ENCODE peak calls at places on chromosome 9, in seven cellular contexts. I is HFFc6, N is AG09309, E is fibroblast of lung, H is PC-3, P is WERI-Rb-1, F is mucosa of descending colon. G is an unnamed sample.

GRCh38 chr9:128091144-128091543 is 23.1 kb downstream of the SLC25A25 start:
- DNase-seq in I (peak; percentile 93), N (peak; percentile 77), E (peak; percentile 92), H (no peak), P (no peak), F (no peak), G (peak; percentile 84)

GRCh38 chr9:134396825-134397224 is 70.6 kb downstream of the RXRA start:
- DNase-seq in I (no peak), N (no peak), E (no peak), H (no peak), P (no peak), F (peak; percentile 81), G (no peak)

GRCh38 chr9:36407122-36407723 is 7.2 kb upstream of the RNF38 start:
- DNase-seq in I (peak; percentile 56), N (no peak), E (peak; percentile 77), H (peak; percentile 69), P (peak; percentile 53), F (no peak), G (peak; percentile 38)

GRCh38 chr9:83166369-83166768 is 103.4 kb upstream of the RASEF start:
- DNase-seq in I (no peak), N (no peak), E (no peak), H (peak; percentile 26), P (peak; percentile 26), F (peak; percentile 50), G (no peak)

GRCh38 chr9:128818839-128819715 is 777 bp downstream of the ENDOG start:
- DNase-seq in I (no peak), N (no peak), E (no peak), H (peak; percentile 16), P (peak; percentile 52), F (peak; percentile 69), G (peak; percentile 66)

GRCh38 chr9:133250741-133251170 is 24.2 kb downstream of the ABO start:
- DNase-seq in I (no peak), N (no peak), E (no peak), H (peak; percentile 53), P (no peak), F (no peak), G (no peak)

GRCh38 chr9:16673171-16673570 is 197.3 kb downstream of the BNC2 start:
- DNase-seq in I (peak; percentile 18), N (no peak), E (no peak), H (no peak), P (no peak), F (no peak), G (no peak)

GRCh38 chr9:63817622-63818518 is 1467.1 kb downstream of the FOXD4L5 start:
- DNase-seq in I (peak; percentile 36), N (no peak), E (peak; percentile 13), H (no peak), P (peak; percentile 33), F (peak; percentile 90), G (peak; percentile 57)

GRCh38 chr9:133060417-133060841 is 1.4 kb upstream of the CEL start:
- DNase-seq in I (no peak), N (no peak), E (no peak), H (no peak), P (peak; percentile 67), F (no peak), G (no peak)

DNA sequence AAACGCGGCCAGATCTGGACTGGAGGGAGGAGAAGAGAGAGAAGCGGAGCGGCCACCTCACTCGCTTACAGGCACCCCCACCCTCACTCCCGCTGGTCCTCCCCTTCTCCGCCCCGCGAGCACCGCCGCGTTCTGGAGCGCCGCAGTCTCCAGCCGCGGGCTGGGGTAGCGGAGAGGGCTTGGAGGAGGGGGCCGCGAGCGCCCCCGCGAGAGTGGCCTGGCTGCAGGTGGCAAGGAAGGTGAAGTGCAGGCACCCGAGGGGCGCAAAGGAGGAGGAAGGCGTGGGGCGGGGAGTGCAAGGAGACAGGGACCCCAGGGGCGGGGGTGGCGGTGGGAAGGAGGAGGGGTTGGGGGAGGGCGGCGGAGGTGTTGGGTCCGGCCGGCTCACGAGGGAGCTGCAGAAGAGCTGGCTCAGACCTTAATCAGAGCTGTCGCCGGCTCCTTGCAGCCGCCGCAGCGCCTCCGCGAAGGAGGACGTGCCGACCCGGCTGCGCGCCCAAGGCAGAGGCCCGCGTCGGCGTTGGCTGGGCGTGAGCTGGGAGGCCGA is at the start of gene DMRT3:
- DNase-seq in I (no peak), N (no peak), E (no peak), H (no peak), P (peak; percentile 91), F (no peak), G (peak; percentile 73)
- TF ChIP-seq CTCF in I (no peak), N (no peak), E (no peak), H (no peak), P (peak; percentile 57), F (no peak), G (no peak)

GRCh38 chr9:108894225-108894997 is 32.3 kb downstream of the ACTL7A start:
- DNase-seq in I (no peak), N (no peak), E (no peak), H (no peak), P (no peak), F (no peak), G (no peak)

GRCh38 chr9:108885643-108886348 is 23.7 kb downstream of the ACTL7A start:
- DNase-seq in I (peak; percentile 58), N (peak; percentile 3), E (peak; percentile 76), H (peak; percentile 80), P (no peak), F (no peak), G (no peak)

GRCh38 chr9:108884701-108885100 is 22.6 kb downstream of the ACTL7A start:
- DNase-seq in I (no peak), N (no peak), E (no peak), H (no peak), P (no peak), F (no peak), G (no peak)

DNA sequence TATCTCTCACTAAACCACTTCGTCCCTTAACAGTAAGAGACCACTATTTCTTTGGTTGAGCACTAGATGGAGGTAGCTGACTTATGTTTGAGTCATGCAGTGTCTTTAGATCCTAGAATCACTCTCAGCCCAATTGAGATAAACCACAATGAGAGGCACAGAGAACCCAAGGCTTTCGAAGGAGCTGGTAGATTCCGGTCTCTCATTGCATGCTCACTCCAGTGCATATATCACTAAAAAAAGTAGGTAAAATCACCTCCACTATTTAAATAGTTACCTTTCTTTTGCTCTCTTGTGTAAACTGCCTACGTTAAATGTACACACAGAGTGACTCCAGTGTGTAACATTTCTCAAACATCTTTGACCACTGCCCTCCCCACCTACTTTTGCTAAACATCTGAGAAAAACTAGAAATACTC is 27.6 kb downstream of the ACTL7A start:
- DNase-seq in I (peak; percentile 6), N (peak; percentile 7), E (peak; percentile 38), H (no peak), P (no peak), F (no peak), G (no peak)
- TF ChIP-seq CTCF in I (no peak), N (no peak), E (peak; percentile 17), H (peak; percentile 15), P (peak; percentile 43), F (no peak), G (no peak)

DNA sequence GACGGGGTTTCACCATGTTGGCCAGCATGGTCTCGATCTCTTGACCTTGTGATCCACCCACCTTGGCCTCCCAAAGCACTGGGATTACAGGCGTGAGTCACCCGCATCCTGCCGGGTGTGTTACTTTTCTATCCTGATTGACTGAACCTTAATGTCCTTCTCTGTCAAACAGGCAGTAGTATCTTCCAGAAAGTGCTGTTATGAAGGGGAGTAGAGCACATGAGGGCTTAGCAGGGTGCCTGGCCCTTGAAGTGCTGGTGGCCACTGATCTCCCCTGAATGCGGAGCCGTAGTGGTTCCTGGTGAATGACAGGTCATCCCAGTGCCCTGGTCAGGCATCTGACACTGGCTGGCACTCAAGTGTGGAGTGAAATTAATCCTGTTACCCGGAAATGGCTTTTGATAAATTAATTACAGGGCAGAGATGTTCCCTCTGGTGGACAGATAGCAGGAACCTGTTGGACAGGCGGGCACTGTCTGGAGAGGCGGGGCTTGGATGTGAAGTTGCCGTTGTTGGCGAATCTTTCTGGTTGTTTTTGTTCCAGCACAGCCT is 28.4 kb downstream of the PRRC2B start:
- DNase-seq in I (peak; percentile 16), N (no peak), E (no peak), H (peak; percentile 16), P (no peak), F (no peak), G (no peak)
- TF ChIP-seq CTCF in I (peak; percentile 54), N (no peak), E (peak; percentile 8), H (peak; percentile 36), P (no peak), F (no peak), G (no peak)

GRCh38 chr9:136991993-136992818 is at the start of gene PAXX:
- DNase-seq in I (peak; percentile 79), N (peak; percentile 34), E (peak; percentile 88), H (peak; percentile 82), P (peak; percentile 91), F (peak; percentile 97), G (peak; percentile 96)

GRCh38 chr9:136995370-136995769 is 998 bp downstream of the CLIC3 start:
- DNase-seq in I (no peak), N (no peak), E (no peak), H (no peak), P (no peak), F (no peak), G (no peak)

GRCh38 chr9:136994885-136995224 is 1.5 kb downstream of the CLIC3 start:
- DNase-seq in I (no peak), N (no peak), E (no peak), H (no peak), P (no peak), F (no peak), G (no peak)

GRCh38 chr9:136994180-136994884 is 2.0 kb downstream of the CLIC3 start:
- DNase-seq in I (no peak), N (no peak), E (no peak), H (no peak), P (no peak), F (no peak), G (no peak)

GRCh38 chr9:136992819-136993369 is 672 bp downstream of the PAXX start:
- DNase-seq in I (no peak), N (no peak), E (no peak), H (no peak), P (no peak), F (no peak), G (no peak)
- TF ChIP-seq CTCF in I (no peak), N (no peak), E (no peak), H (no peak), P (no peak), F (no peak), G (no peak)

GRCh38 chr9:26892251-26893029 is at the start of gene CAAP1:
- DNase-seq in I (peak; percentile 87), N (peak; percentile 42), E (peak; percentile 92), H (peak; percentile 90), P (peak; percentile 94), F (peak; percentile 97), G (peak; percentile 95)
- TF ChIP-seq CTCF in I (peak; percentile 64), N (peak; percentile 32), E (peak; percentile 40), H (peak; percentile 43), P (peak; percentile 67), F (no peak), G (peak; percentile 25)

DNA sequence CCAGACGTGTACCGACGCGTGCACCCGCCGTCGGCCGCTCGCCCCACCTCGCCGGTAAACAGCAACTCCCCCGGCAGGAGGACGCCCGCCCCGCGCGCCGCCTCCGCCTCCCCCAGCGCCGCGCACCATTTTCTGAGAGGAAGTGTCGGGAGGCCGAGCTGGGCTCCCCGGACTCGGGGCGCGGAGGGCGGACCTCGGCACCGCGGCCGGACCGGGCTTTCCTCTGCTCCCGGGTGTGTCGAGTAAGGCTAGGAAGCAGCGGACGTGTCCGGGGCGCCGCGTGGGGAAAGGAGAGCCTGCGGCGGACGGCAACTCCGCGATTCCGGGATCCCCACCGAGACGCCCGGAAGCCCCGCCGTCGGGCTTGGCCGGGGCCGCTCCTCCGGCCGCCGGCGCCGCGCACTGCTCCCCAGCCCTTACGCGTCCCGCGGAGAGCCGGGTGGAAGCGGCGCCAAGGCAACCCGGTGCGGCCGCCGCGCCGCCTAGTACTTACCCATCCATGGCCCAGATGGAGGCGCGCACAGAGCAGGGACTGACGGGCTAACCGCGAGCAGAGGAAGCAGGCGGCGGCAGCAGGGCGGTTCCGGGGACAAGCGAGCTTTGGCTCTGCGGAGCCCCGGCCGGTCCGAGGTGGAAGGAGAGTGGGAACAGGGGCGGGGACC is at the start of gene PTBP3:
- DNase-seq in I (peak; percentile 60), N (no peak), E (peak; percentile 58), H (peak; percentile 67), P (peak; percentile 87), F (peak; percentile 92), G (peak; percentile 81)
- TF ChIP-seq CTCF in I (no peak), N (no peak), E (no peak), H (no peak), P (no peak), F (no peak), G (no peak)